ENCODE peak calls at places on chromosomes 5 and 9, in five cellular contexts. Y is GM23248; T is hypothalamus; P is stimulated activated naive CD8-positive, alpha-beta T cell treated with anti-CD3 and anti-CD28 coated beads, Interleukin-15, Interleukin-2, amounts not matched to agents 100 U/mL and 50 U/mL, for 24 hours; U is stimulated activated CD4-positive, alpha-beta T cell treated with anti-CD3 and anti-CD28 coated beads, TNF-alpha, amount 100 ng/mL, for 4 hours. O is an unnamed sample.

GRCh38 chr9:10048994-10049393 is 563.8 kb downstream of the PTPRD start:
- DNase-seq in Y (no peak), T (no peak), P (no peak), U (no peak), O (no peak)

GRCh38 chr5:1444361-1445189 is 665 bp downstream of the SLC6A3 start:
- DNase-seq in Y (no peak), T (no peak), P (no peak), U (no peak), O (no peak)

GRCh38 chr5:82793808-82794419 is 283.3 kb downstream of the TMEM167A start:
- DNase-seq in Y (peak; percentile 38), T (no peak), P (peak; percentile 46), U (peak; percentile 1), O (peak; percentile 52)

GRCh38 chr9:133797406-133798150 is 59.4 kb upstream of the SARDH start:
- DNase-seq in Y (no peak), T (no peak), P (no peak), U (no peak), O (no peak)

GRCh38 chr5:173869316-173869715 is 18.8 kb upstream of the CPEB4 start:
- DNase-seq in Y (no peak), T (peak; percentile 87), P (no peak), U (no peak), O (no peak)

GRCh38 chr5:88094403-88094802 is 174.2 kb downstream of the TMEM161B start:
- DNase-seq in Y (no peak), T (peak; percentile 13), P (no peak), U (no peak), O (no peak)

GRCh38 chr9:93468763-93469456 is 15.5 kb upstream of the FAM120AOS start:
- DNase-seq in Y (peak; percentile 65), T (no peak), P (no peak), U (no peak), O (peak; percentile 55)

GRCh38 chr9:113150670-113151591 is at the start of gene SLC31A2:
- DNase-seq in Y (peak; percentile 93), T (peak; percentile 86), P (peak; percentile 92), U (peak; percentile 71), O (peak; percentile 81)

GRCh38 chr9:78296208-78296892 is 575 bp upstream of the PSAT1 start:
- DNase-seq in Y (peak; percentile 69), T (peak; percentile 53), P (peak; percentile 26), U (peak; percentile 38), O (peak; percentile 68)

GRCh38 chr9:123611228-123611627 is 255.2 kb downstream of the CRB2 start:
- DNase-seq in Y (peak; percentile 52), T (no peak), P (no peak), U (no peak), O (peak; percentile 76)

GRCh38 chr9:133770076-133770777 is 32.1 kb upstream of the SARDH start:
- DNase-seq in Y (no peak), T (no peak), P (no peak), U (no peak), O (no peak)

GRCh38 chr9:21830589-21830988 is 28.2 kb downstream of the MTAP start:
- DNase-seq in Y (peak; percentile 70), T (no peak), P (no peak), U (no peak), O (peak; percentile 21)

GRCh38 chr9:5013379-5013778 is 28.3 kb downstream of the JAK2 start:
- DNase-seq in Y (no peak), T (no peak), P (no peak), U (no peak), O (no peak)

GRCh38 chr5:168114444-168115017 is 176.9 kb upstream of the WWC1 start:
- DNase-seq in Y (peak; percentile 79), T (peak; percentile 48), P (peak; percentile 41), U (no peak), O (peak; percentile 69)

GRCh38 chr5:12920527-12920926 is 1016.3 kb upstream of the CTNND2 start:
- DNase-seq in Y (no peak), T (no peak), P (no peak), U (no peak), O (no peak)

GRCh38 chr5:16544607-16545374 is 72.0 kb downstream of the RETREG1 start:
- DNase-seq in Y (peak; percentile 64), T (no peak), P (no peak), U (no peak), O (no peak)

GRCh38 chr9:38047301-38048251 is 21.5 kb downstream of the SHB start:
- DNase-seq in Y (peak; percentile 96), T (peak; percentile 58), P (no peak), U (no peak), O (peak; percentile 96)

GRCh38 chr5:140641716-140642115 is 2.5 kb downstream of the TMCO6 start:
- DNase-seq in Y (no peak), T (no peak), P (no peak), U (no peak), O (no peak)

GRCh38 chr9:113894166-113894565 is 18.1 kb downstream of the ZNF618 start:
- DNase-seq in Y (no peak), T (no peak), P (no peak), U (no peak), O (no peak)

GRCh38 chr5:34609951-34610431 is 46.1 kb upstream of the RAI14 start:
- DNase-seq in Y (peak; percentile 44), T (no peak), P (no peak), U (no peak), O (peak; percentile 72)

GRCh38 chr5:134738963-134739661 is 764 bp downstream of the CAMLG start:
- DNase-seq in Y (peak; percentile 79), T (no peak), P (peak; percentile 21), U (no peak), O (peak; percentile 59)

O was measured in EH.